ENCODE peak calls at places on chromosomes 5 and 9, in eight cellular contexts. D is ELR; S is stimulated activated CD8-positive, alpha-beta memory T cell treated with anti-CD3 and anti-CD28 coated beads, Interleukin-7, amount 100 ng/mL, for 1 hour; O is aorta; A is GM12864; J is H7; U is T-helper 2 cell; V is left colon. K is an unnamed sample.

GRCh38 chr5:62779010-62779422 is 200.4 kb downstream of the LRRC70 start:
- DNase-seq in D (peak; percentile 77), S (no peak), O (no peak), A (no peak), J (peak; percentile 80), U (no peak), V (no peak), K (peak; percentile 53)

GRCh38 chr9:89863141-89863540 is 258.3 kb downstream of the GADD45G start:
- DNase-seq in D (no peak), S (no peak), O (peak; percentile 37), A (no peak), J (no peak), U (no peak), V (no peak), K (no peak)

GRCh38 chr5:83987513-83988292 is 267.0 kb upstream of the HAPLN1 start:
- DNase-seq in D (no peak), S (no peak), O (no peak), A (no peak), J (no peak), U (no peak), V (no peak), K (no peak)

GRCh38 chr5:29811914-29812679 is 1381.4 kb upstream of the CDH6 start:
- DNase-seq in D (no peak), S (no peak), O (no peak), A (no peak), J (no peak), U (no peak), V (no peak), K (no peak)

GRCh38 chr5:95283761-95284511 is 958 bp downstream of the MCTP1 start:
- DNase-seq in D (peak; percentile 38), S (no peak), O (peak; percentile 76), A (no peak), J (peak; percentile 78), U (no peak), V (no peak), K (no peak)

GRCh38 chr5:116982035-116982434 is 407.4 kb upstream of the SEMA6A start:
- DNase-seq in D (no peak), S (no peak), O (no peak), A (no peak), J (no peak), U (no peak), V (no peak), K (no peak)

GRCh38 chr5:77999013-77999798 is 223.1 kb upstream of the TBCA start:
- DNase-seq in D (no peak), S (no peak), O (no peak), A (no peak), J (no peak), U (no peak), V (no peak), K (no peak)

GRCh38 chr5:395921-396714 is 46.9 kb upstream of the EXOC3 start:
- DNase-seq in D (no peak), S (no peak), O (peak; percentile 63), A (no peak), J (peak; percentile 47), U (no peak), V (no peak), K (no peak)

GRCh38 chr5:2128696-2129340 is 246.1 kb upstream of the IRX4 start:
- DNase-seq in D (no peak), S (no peak), O (no peak), A (no peak), J (no peak), U (no peak), V (no peak), K (no peak)

GRCh38 chr9:129422843-129423700 is 197.8 kb downstream of the C9orf50 start:
- DNase-seq in D (no peak), S (no peak), O (no peak), A (no peak), J (peak; percentile 69), U (no peak), V (no peak), K (no peak)

GRCh38 chr5:54311178-54311811 is 922 bp upstream of the ARL15 start:
- DNase-seq in D (peak; percentile 44), S (no peak), O (no peak), A (no peak), J (peak; percentile 24), U (no peak), V (no peak), K (peak; percentile 2)

GRCh38 chr5:132428811-132429440 is 59.4 kb downstream of the SLC22A5 start:
- DNase-seq in D (peak; percentile 92), S (no peak), O (no peak), A (no peak), J (no peak), U (no peak), V (no peak), K (peak; percentile 64)

GRCh38 chr9:84917366-84918063 is 248.0 kb downstream of the NTRK2 start:
- DNase-seq in D (no peak), S (no peak), O (no peak), A (no peak), J (peak; percentile 10), U (no peak), V (peak; percentile 79), K (no peak)

GRCh38 chr9:127032256-127032655 is 90.2 kb downstream of the ANGPTL2 start:
- DNase-seq in D (no peak), S (no peak), O (no peak), A (no peak), J (no peak), U (no peak), V (no peak), K (no peak)

GRCh38 chr5:154390746-154391359 is 54.9 kb upstream of the SAP30L start:
- DNase-seq in D (no peak), S (no peak), O (no peak), A (no peak), J (no peak), U (no peak), V (no peak), K (no peak)

K was measured in amniotic stem cell.